ENCODE peak calls at places on chromosome 18, in five cellular contexts. V is K562, M is A549, J is IMR-90, S is GM12878. G is an unnamed sample.

GRCh38 chr18:32577561-32577960 is 106.9 kb upstream of the GAREM1 start:
- DNase-seq in V (no peak), M (no peak), J (no peak), S (no peak), G (no peak)

GRCh38 chr18:52670903-52671302 is 330.9 kb downstream of the DCC start:
- DNase-seq in V (no peak), M (peak; percentile 45), J (peak; percentile 5), S (no peak), G (peak; percentile 37)

GRCh38 chr18:27311114-27311513 is 126.0 kb upstream of the CHST9 start:
- DNase-seq in V (no peak), M (no peak), J (no peak), S (no peak), G (no peak)

GRCh38 chr18:21444465-21445023 is 156.0 kb downstream of the ESCO1 start:
- DNase-seq in V (peak; percentile 43), M (peak; percentile 69), J (peak; percentile 59), S (no peak), G (peak; percentile 33)

GRCh38 chr18:50967714-50968661 is at the start of gene ELAC1:
- DNase-seq in V (peak; percentile 83), M (peak; percentile 82), J (peak; percentile 76), S (peak; percentile 20), G (peak; percentile 94)

GRCh38 chr18:47050468-47050867 is 15.0 kb upstream of the ELOA2 start:
- DNase-seq in V (no peak), M (peak; percentile 50), J (peak; percentile 60), S (no peak), G (peak; percentile 42)

GRCh38 chr18:25283769-25284168 is 68.2 kb downstream of the ZNF521 start:
- DNase-seq in V (no peak), M (no peak), J (no peak), S (no peak), G (no peak)

GRCh38 chr18:79496237-79496977 is 100.7 kb downstream of the NFATC1 start:
- DNase-seq in V (no peak), M (no peak), J (no peak), S (no peak), G (no peak)

GRCh38 chr18:3192752-3193151 is 27.0 kb downstream of the MYOM1 start:
- DNase-seq in V (no peak), M (no peak), J (no peak), S (no peak), G (no peak)

GRCh38 chr18:3037423-3037915 is 24.5 kb upstream of the LPIN2 start:
- DNase-seq in V (peak; percentile 73), M (peak; percentile 84), J (peak; percentile 90), S (peak; percentile 77), G (no peak)

GRCh38 chr18:21167641-21168372 is 56.2 kb upstream of the ROCK1 start:
- DNase-seq in V (no peak), M (peak; percentile 38), J (no peak), S (no peak), G (no peak)

GRCh38 chr18:35030234-35030989 is 10.8 kb upstream of the MAPRE2 start:
- DNase-seq in V (no peak), M (no peak), J (no peak), S (no peak), G (no peak)

GRCh38 chr18:45517181-45517741 is 98.0 kb upstream of the SLC14A2 start:
- DNase-seq in V (no peak), M (no peak), J (no peak), S (no peak), G (no peak)

GRCh38 chr18:13457327-13457726 is 238.8 kb downstream of the LDLRAD4 start:
- DNase-seq in V (no peak), M (no peak), J (no peak), S (no peak), G (no peak)

GRCh38 chr18:79599503-79599931 is 80.1 kb upstream of the CTDP1 start:
- DNase-seq in V (no peak), M (peak; percentile 37), J (peak; percentile 71), S (no peak), G (no peak)

GRCh38 chr18:67239826-67240225 is 276.7 kb downstream of the DSEL start:
- DNase-seq in V (no peak), M (no peak), J (no peak), S (no peak), G (no peak)

GRCh38 chr18:35073186-35074105 is 32.2 kb downstream of the MAPRE2 start:
- DNase-seq in V (no peak), M (no peak), J (peak; percentile 51), S (no peak), G (no peak)

GRCh38 chr18:50981381-50981780 is 13.5 kb downstream of the ELAC1 start:
- DNase-seq in V (no peak), M (no peak), J (no peak), S (no peak), G (no peak)

GRCh38 chr18:45528712-45529336 is 86.5 kb upstream of the SLC14A2 start:
- DNase-seq in V (no peak), M (no peak), J (no peak), S (no peak), G (no peak)

GRCh38 chr18:37565985-37566478 is 434 bp upstream of the CELF4 start:
- DNase-seq in V (no peak), M (peak; percentile 12), J (peak; percentile 5), S (no peak), G (peak; percentile 95)

GRCh38 chr18:23990474-23991410 is 23.8 kb upstream of the TTC39C start:
- DNase-seq in V (no peak), M (no peak), J (peak; percentile 46), S (no peak), G (no peak)

GRCh38 chr18:27808678-27809077 is 368.3 kb downstream of the CDH2 start:
- DNase-seq in V (no peak), M (no peak), J (no peak), S (no peak), G (no peak)

GRCh38 chr18:3514312-3515216 is 64.6 kb downstream of the TGIF1 start:
- DNase-seq in V (no peak), M (no peak), J (no peak), S (no peak), G (no peak)

GRCh38 chr18:51235011-51235789 is 37.7 kb upstream of the MEX3C start:
- DNase-seq in V (no peak), M (peak; percentile 48), J (no peak), S (no peak), G (no peak)

GRCh38 chr18:56315363-56315762 is 323.0 kb downstream of the TXNL1 start:
- DNase-seq in V (no peak), M (no peak), J (peak; percentile 60), S (no peak), G (no peak)

GRCh38 chr18:934518-935123 is 29.9 kb downstream of the ADCYAP1 start:
- DNase-seq in V (no peak), M (no peak), J (no peak), S (no peak), G (no peak)

GRCh38 chr18:67766930-67767329 is 250.4 kb upstream of the DSEL start:
- DNase-seq in V (no peak), M (peak; percentile 70), J (peak; percentile 99), S (peak; percentile 5), G (no peak)

GRCh38 chr18:62328775-62329525 is 3.8 kb downstream of the TNFRSF11A start:
- DNase-seq in V (no peak), M (no peak), J (no peak), S (no peak), G (no peak)

GRCh38 chr18:14974576-14974975 is 226.6 kb downstream of the ANKRD30B start:
- DNase-seq in V (no peak), M (no peak), J (no peak), S (no peak), G (no peak)

GRCh38 chr18:8084160-8084559 is 517.0 kb downstream of the PTPRM start:
- DNase-seq in V (peak; percentile 37), M (peak; percentile 38), J (peak; percentile 46), S (no peak), G (peak; percentile 38)

GRCh38 chr18:48871391-48872166 is 79.2 kb downstream of the SMAD7 start:
- DNase-seq in V (no peak), M (no peak), J (no peak), S (no peak), G (no peak)

DNA sequence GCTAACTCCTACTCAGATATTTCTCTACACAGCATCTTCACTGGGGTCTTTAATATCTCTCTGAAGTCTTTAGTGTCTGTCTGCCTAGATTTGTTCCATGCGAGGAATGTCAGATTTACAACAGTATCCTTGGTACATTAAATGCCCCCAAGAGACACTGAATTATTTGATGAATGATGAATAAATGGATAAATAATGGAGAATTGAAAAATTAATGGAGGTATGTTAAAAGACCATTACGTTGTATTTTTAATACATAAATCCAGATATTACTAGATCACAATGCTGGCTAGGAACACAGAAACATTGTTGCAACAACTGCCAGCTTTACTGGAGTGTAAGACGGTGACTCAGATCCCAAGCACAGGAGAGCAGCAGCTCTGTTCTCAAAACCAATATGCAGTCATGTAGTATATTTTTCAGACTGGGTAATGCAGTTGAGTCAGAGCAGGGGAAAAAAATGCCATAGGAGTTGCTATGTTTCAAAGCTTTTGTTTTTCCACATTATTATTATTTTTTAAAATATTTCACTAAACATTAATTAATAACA is 388.0 kb upstream of the SYT4 start:
- DNase-seq in V (no peak), M (no peak), J (peak; percentile 94), S (no peak), G (no peak)
- TF ChIP-seq RCOR1 in V (no peak), M (no peak), J (no peak), S (no peak), G (no peak)

GRCh38 chr18:22773944-22774343 is 159.2 kb upstream of the RBBP8 start:
- DNase-seq in V (no peak), M (no peak), J (no peak), S (no peak), G (no peak)
- H3K4me1 ChIP-seq in V (no peaks in the 10 kb centered on the region), M (no peaks in the 10 kb centered on the region), J (no peaks in the 10 kb centered on the region), S (no peaks in the 10 kb centered on the region), G (no peaks in the 10 kb centered on the region)

DNA sequence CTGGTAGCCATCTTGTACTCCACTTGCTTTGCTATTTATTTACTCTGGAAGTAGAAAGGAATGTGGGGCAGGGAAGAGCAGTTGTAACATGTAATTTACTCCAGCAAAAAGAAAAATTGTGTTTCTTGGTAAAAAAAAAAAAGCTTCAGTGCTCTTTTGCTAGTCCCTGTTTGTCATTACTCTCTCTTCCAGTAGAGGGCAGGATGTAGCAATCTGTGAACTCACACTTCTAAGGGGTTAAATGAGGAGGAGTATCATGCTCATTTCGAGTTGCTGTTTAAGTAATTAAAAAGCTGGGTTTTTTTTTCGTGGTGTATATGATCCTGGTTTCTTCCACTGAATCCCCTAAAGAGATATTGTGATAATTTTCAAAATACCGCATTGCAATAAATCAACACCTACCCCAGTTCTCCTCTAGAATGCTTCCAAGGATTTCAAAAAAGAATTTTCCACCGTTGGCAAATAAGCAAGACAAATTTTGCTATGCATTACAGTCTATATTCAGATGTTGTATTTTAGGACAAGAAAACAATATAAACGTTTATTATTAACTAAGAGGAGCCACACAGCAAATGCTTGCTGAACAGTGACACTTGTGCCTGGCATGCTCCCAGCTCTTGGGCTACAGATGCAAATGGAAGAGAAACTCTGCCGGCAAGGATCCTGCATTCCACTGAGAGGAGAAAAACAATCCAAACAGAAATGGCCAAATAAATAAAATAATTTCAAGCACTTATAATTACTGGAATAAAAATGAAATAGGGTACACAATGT is 261.6 kb downstream of the ASXL3 start:
- DNase-seq in V (peak; percentile 36), M (peak; percentile 33), J (peak; percentile 48), S (no peak), G (peak; percentile 46)
- TF ChIP-seq RCOR1 in V (no peak), M (no peak), J (no peak), S (no peak), G (no peak)

DNA sequence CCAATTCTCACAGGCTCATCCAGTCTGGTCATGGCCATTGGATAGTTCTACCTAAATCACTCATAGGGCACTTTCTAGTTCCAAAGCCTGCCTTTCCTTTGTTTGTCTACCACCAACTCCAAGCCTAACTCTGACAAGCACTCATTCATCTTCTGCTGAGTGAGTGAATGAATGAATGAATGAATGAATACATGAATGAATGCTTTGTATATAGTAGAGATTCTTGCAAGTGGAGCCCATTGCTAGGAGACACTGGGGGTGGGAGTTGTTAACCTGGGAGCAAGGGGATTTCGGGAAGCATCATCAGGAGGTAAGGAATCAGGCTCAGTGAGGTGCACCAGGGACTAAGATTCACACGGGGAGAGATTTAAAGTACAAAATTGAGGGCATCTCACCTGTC is 3.3 kb upstream of the MOCOS start:
- DNase-seq in V (no peak), M (no peak), J (no peak), S (no peak), G (no peak)
- H3K4me1 ChIP-seq in V (peaks cover 23% of the 10 kb centered on the region), M (peaks cover 7% of the 10 kb centered on the region), J (peaks cover 20% of the 10 kb centered on the region), S (peaks cover 16% of the 10 kb centered on the region), G (no peaks in the 10 kb centered on the region)